ENCODE peak calls at places on chromosomes 4 and X, in four cellular contexts. One of them, this sample, is unnamed.

GRCh38 chr4:15498356-15498755 is 28.7 kb downstream of the CC2D2A start:
- DNase-seq in kidney: no peak
- DNase-seq in AG10803: no peak
- DNase-seq in lower leg skin: no peak
- DNase-seq in this sample: no peak

GRCh38 chr4:89438102-89438831 is 130.7 kb upstream of the GPRIN3 start:
- DNase-seq in AG10803: peak
- DNase-seq in lower leg skin: no peak
- DNase-seq in kidney: no peak
- DNase-seq in this sample: peak

GRCh38 chrX:119758682-119759332 is 419 bp downstream of the SOWAHD start:
- DNase-seq in lower leg skin: no peak
- DNase-seq in kidney: peak
- DNase-seq in AG10803: no peak
- DNase-seq in this sample: peak

GRCh38 chr4:140004580-140005314 is 149.2 kb downstream of the MAML3 start:
- DNase-seq in AG10803: peak
- DNase-seq in lower leg skin: no peak
- DNase-seq in kidney: peak
- DNase-seq in this sample: no peak

GRCh38 chr4:22512306-22512705 is 3.6 kb downstream of the ADGRA3 start:
- DNase-seq in kidney: no peak
- DNase-seq in AG10803: no peak
- DNase-seq in lower leg skin: no peak
- DNase-seq in this sample: no peak

GRCh38 chr4:85113706-85114105 is 147.2 kb upstream of the WDFY3 start:
- DNase-seq in lower leg skin: no peak
- DNase-seq in AG10803: peak
- DNase-seq in kidney: no peak
- DNase-seq in this sample: no peak

GRCh38 chrX:63560601-63561218 is 209.6 kb upstream of the SPIN4 start:
- DNase-seq in kidney: peak
- DNase-seq in AG10803: peak
- DNase-seq in lower leg skin: peak
- DNase-seq in this sample: peak

GRCh38 chr4:48799157-48799556 is 19.1 kb upstream of the FRYL start:
- DNase-seq in kidney: no peak
- DNase-seq in AG10803: no peak
- DNase-seq in lower leg skin: no peak
- DNase-seq in this sample: no peak

GRCh38 chrX:153465691-153466380 is 4.5 kb downstream of the HAUS7 start:
- DNase-seq in AG10803: no peak
- DNase-seq in kidney: peak
- DNase-seq in lower leg skin: no peak
- DNase-seq in this sample: no peak

GRCh38 chr4:146146918-146147317 is 28.6 kb upstream of the LSM6 start:
- DNase-seq in AG10803: no peak
- DNase-seq in lower leg skin: no peak
- DNase-seq in kidney: no peak
- DNase-seq in this sample: no peak

GRCh38 chr4:152620915-152621314 is 58.9 kb downstream of the TMEM154 start:
- DNase-seq in AG10803: no peak
- DNase-seq in kidney: no peak
- DNase-seq in lower leg skin: no peak
- DNase-seq in this sample: no peak

GRCh38 chr4:4853921-4854648 is 5.4 kb upstream of the MSX1 start:
- DNase-seq in kidney: no peak
- DNase-seq in lower leg skin: no peak
- DNase-seq in AG10803: no peak
- DNase-seq in this sample: no peak

GRCh38 chr4:55426518-55426917 is 30.8 kb downstream of the TMEM165 start:
- DNase-seq in kidney: no peak
- DNase-seq in AG10803: no peak
- DNase-seq in lower leg skin: no peak
- DNase-seq in this sample: no peak

GRCh38 chr4:102684605-102685052 is 76.1 kb downstream of the MANBA start:
- DNase-seq in kidney: no peak
- DNase-seq in AG10803: peak
- DNase-seq in lower leg skin: no peak
- DNase-seq in this sample: no peak

GRCh38 chrX:1444896-1445480 is 7.7 kb downstream of the ASMTL start:
- DNase-seq in AG10803: no peak
- DNase-seq in kidney: peak
- DNase-seq in lower leg skin: peak
- DNase-seq in this sample: no peak

GRCh38 chrX:72131317-72132294 is at the start of gene RTL5:
- DNase-seq in AG10803: peak
- DNase-seq in lower leg skin: peak
- DNase-seq in kidney: peak
- DNase-seq in this sample: peak

GRCh38 chrX:18793601-18794089 is 86.2 kb downstream of the PPEF1 start:
- DNase-seq in lower leg skin: no peak
- DNase-seq in kidney: no peak
- DNase-seq in AG10803: no peak
- DNase-seq in this sample: no peak

GRCh38 chrX:84469226-84469625 is 33.0 kb downstream of the HDX start:
- DNase-seq in AG10803: no peak
- DNase-seq in lower leg skin: no peak
- DNase-seq in kidney: no peak
- DNase-seq in this sample: no peak

GRCh38 chr4:94895081-94895480 is 137.3 kb downstream of the BMPR1B start:
- DNase-seq in kidney: no peak
- DNase-seq in AG10803: no peak
- DNase-seq in lower leg skin: no peak
- DNase-seq in this sample: no peak

GRCh38 chrX:134478374-134478773 is 18.4 kb downstream of the HPRT1 start:
- DNase-seq in lower leg skin: no peak
- DNase-seq in AG10803: no peak
- DNase-seq in kidney: no peak
- DNase-seq in this sample: no peak

GRCh38 chrX:134480061-134480460 is 20.1 kb downstream of the HPRT1 start:
- DNase-seq in kidney: no peak
- DNase-seq in AG10803: peak
- DNase-seq in lower leg skin: no peak
- DNase-seq in this sample: no peak

GRCh38 chrX:134481339-134481738 is 21.4 kb downstream of the HPRT1 start:
- DNase-seq in lower leg skin: no peak
- DNase-seq in AG10803: no peak
- DNase-seq in kidney: no peak
- DNase-seq in this sample: no peak

GRCh38 chrX:134482371-134482770 is 22.4 kb downstream of the HPRT1 start:
- DNase-seq in AG10803: peak
- DNase-seq in lower leg skin: no peak
- DNase-seq in kidney: no peak
- DNase-seq in this sample: no peak

GRCh38 chrX:134484039-134484438 is 24.1 kb downstream of the HPRT1 start:
- DNase-seq in lower leg skin: no peak
- DNase-seq in AG10803: peak
- DNase-seq in kidney: no peak
- DNase-seq in this sample: no peak
- TF ChIP-seq CTCF in lower leg skin: no peak
- TF ChIP-seq CTCF in AG10803: peak
- TF ChIP-seq CTCF in kidney: peak
- TF ChIP-seq CTCF in this sample: peak

GRCh38 chr4:165537028-165537648 is 158.3 kb downstream of the CPE start:
- DNase-seq in lower leg skin: no peak
- DNase-seq in kidney: no peak
- DNase-seq in AG10803: peak
- DNase-seq in this sample: no peak
- TF ChIP-seq CTCF in lower leg skin: no peak
- TF ChIP-seq CTCF in kidney: peak
- TF ChIP-seq CTCF in AG10803: peak
- TF ChIP-seq CTCF in this sample: peak

GRCh38 chrX:40169193-40170086 is 71.7 kb upstream of the BCOR start:
- DNase-seq in lower leg skin: no peak
- DNase-seq in kidney: peak
- DNase-seq in AG10803: peak
- DNase-seq in this sample: no peak
- TF ChIP-seq CTCF in lower leg skin: no peak
- TF ChIP-seq CTCF in kidney: peak
- TF ChIP-seq CTCF in AG10803: peak
- TF ChIP-seq CTCF in this sample: peak

DNA sequence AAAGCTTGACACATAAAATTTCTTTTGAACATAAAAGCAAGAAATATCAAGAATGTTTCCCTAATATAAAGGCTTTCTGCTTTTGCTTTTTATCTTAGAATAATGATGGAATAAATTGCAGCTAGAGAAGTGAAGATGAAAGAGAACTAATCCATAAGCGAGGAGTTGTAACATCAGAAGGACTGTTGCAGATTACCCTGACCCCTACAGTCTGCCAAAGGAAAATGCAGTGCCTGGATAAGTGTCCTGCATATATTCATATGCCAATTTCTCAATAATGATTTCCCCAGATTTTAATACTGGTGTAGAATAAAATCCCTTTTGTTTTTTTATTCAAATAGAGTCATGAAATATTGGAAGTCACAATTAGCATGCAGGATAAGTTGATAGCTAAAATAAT is 115.9 kb downstream of the MAGEC2 start:
- DNase-seq in lower leg skin: no peak
- DNase-seq in AG10803: peak
- DNase-seq in kidney: no peak
- DNase-seq in this sample: no peak
- TF ChIP-seq CTCF in lower leg skin: no peak
- TF ChIP-seq CTCF in AG10803: no peak
- TF ChIP-seq CTCF in kidney: peak
- TF ChIP-seq CTCF in this sample: peak

GRCh38 chr4:91812319-91812718 is 491.4 kb upstream of the GRID2 start:
- DNase-seq in kidney: no peak
- DNase-seq in AG10803: no peak
- DNase-seq in lower leg skin: no peak
- DNase-seq in this sample: no peak
- TF ChIP-seq CTCF in kidney: no peak
- TF ChIP-seq CTCF in AG10803: no peak
- TF ChIP-seq CTCF in lower leg skin: no peak
- TF ChIP-seq CTCF in this sample: no peak

DNA sequence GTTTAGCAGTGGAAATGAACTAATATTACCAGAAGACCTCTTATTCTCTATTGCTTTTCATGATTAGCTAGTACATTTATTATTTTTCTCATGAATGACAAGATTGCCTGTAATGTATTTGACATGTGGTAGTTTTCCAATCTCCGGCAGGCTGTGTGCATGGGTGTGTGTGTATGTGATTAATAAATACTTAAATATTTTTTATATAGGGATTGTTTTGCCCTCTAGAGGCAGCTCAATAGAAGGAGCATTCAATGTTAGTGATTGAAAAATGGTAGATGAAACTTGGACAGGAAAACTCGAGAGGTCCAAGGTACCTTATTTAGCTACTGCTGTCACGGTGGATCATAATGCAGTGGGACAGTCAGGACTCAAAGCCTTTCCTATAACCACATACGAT is 457.6 kb downstream of the IL1RAPL1 start:
- DNase-seq in lower leg skin: no peak
- DNase-seq in kidney: no peak
- DNase-seq in AG10803: no peak
- DNase-seq in this sample: no peak
- TF ChIP-seq CTCF in lower leg skin: no peak
- TF ChIP-seq CTCF in kidney: no peak
- TF ChIP-seq CTCF in AG10803: no peak
- TF ChIP-seq CTCF in this sample: peak

GRCh38 chr4:2400841-2401609 is 17.4 kb downstream of the ZFYVE28 start:
- DNase-seq in lower leg skin: no peak
- DNase-seq in AG10803: no peak
- DNase-seq in kidney: no peak
- DNase-seq in this sample: no peak
- TF ChIP-seq CTCF in lower leg skin: no peak
- TF ChIP-seq CTCF in AG10803: no peak
- TF ChIP-seq CTCF in kidney: no peak
- TF ChIP-seq CTCF in this sample: no peak

GRCh38 chr4:150960818-150961217 is 54.3 kb downstream of the LRBA start:
- DNase-seq in lower leg skin: no peak
- DNase-seq in kidney: no peak
- DNase-seq in AG10803: peak
- DNase-seq in this sample: no peak
- TF ChIP-seq CTCF in lower leg skin: no peak
- TF ChIP-seq CTCF in kidney: peak
- TF ChIP-seq CTCF in AG10803: peak
- TF ChIP-seq CTCF in this sample: peak

DNA sequence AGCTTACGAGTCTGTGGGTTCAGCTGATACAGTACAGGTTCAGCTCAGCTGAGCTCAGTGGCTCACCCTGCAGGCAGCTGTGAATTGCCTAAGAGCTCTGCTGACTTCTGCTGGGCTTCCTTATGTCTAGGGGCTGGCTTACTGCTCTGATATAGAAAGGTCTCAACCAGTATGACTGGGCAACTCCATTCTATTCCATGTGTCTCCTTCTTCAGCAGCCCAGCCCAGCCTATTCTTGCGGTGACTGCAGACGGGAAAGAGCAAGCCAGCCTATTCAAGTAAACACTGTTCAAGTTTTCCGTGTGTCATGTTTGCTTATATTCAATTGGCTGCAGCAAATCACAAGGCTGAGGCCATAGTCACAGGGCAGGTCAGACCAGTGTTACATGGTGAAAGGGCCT is 615.4 kb upstream of the ZFP42 start:
- DNase-seq in kidney: no peak
- DNase-seq in AG10803: no peak
- DNase-seq in lower leg skin: no peak
- DNase-seq in this sample: no peak
- TF ChIP-seq CTCF in kidney: no peak
- TF ChIP-seq CTCF in AG10803: peak
- TF ChIP-seq CTCF in lower leg skin: no peak
- TF ChIP-seq CTCF in this sample: peak

DNA sequence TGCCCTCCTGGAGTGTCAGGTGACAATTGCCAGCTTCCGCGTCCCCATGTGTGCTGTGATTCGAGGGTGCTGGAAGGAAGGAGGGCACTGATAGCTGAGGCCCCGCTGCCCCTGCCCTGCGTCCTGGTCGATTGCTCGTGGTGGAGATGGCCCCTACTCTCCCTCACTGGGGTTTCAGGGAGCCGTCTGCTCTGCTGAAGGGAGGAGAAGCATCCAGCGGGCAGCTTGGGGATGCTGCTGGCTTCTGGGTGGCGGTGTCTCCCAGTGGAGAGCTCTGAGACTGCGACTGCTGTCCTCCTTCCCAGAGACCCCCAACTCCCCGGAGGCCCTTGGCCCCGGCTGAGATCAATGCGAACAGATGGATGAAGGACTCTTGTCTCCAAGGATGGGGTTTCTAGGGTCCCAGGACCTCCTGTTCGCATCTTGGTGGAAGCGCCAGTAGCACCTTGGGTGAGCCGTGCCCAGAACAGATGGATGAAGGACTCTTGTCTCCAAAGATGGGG is 98.6 kb downstream of the PSAPL1 start:
- DNase-seq in kidney: no peak
- DNase-seq in lower leg skin: no peak
- DNase-seq in AG10803: no peak
- DNase-seq in this sample: no peak
- TF ChIP-seq CTCF in kidney: no peak
- TF ChIP-seq CTCF in lower leg skin: no peak
- TF ChIP-seq CTCF in AG10803: no peak
- TF ChIP-seq CTCF in this sample: no peak

This sample was measured in progenitor cell of endocrine pancreas.